ENCODE peak calls at places on chromosomes 7 and 10, in nine cellular contexts. One of them, this sample, is unnamed. For H3K27me3, the result is how much of the 10 kb centered on the place peaks cover.

GRCh38 chr10:12531305-12531738 is 182.0 kb downstream of the CAMK1D start:
- DNase-seq in colonic mucosa: peak
- DNase-seq in gastrocnemius medialis: peak
- DNase-seq in MM.1S: no peak
- DNase-seq in stomach: no peak
- DNase-seq in heart left ventricle: peak
- DNase-seq in IMR-90: peak
- DNase-seq in dorsolateral prefrontal cortex: no peak
- DNase-seq in Peyer's patch: no peak
- DNase-seq in this sample: peak

GRCh38 chr7:101915000-101915399 is 97.6 kb downstream of the CUX1 start:
- DNase-seq in colonic mucosa: no peak
- DNase-seq in gastrocnemius medialis: peak
- DNase-seq in MM.1S: no peak
- DNase-seq in stomach: no peak
- DNase-seq in heart left ventricle: peak
- DNase-seq in IMR-90: no peak
- DNase-seq in dorsolateral prefrontal cortex: peak
- DNase-seq in Peyer's patch: no peak
- DNase-seq in this sample: no peak

GRCh38 chr7:127879942-127880341 is 151.3 kb downstream of the LRRC4 start:
- DNase-seq in colonic mucosa: no peak
- DNase-seq in gastrocnemius medialis: no peak
- DNase-seq in MM.1S: no peak
- DNase-seq in stomach: no peak
- DNase-seq in heart left ventricle: no peak
- DNase-seq in IMR-90: no peak
- DNase-seq in dorsolateral prefrontal cortex: no peak
- DNase-seq in Peyer's patch: no peak
- DNase-seq in this sample: no peak

GRCh38 chr10:6014241-6014761 is 37.0 kb upstream of the IL15RA start:
- DNase-seq in colonic mucosa: peak
- DNase-seq in gastrocnemius medialis: peak
- DNase-seq in MM.1S: peak
- DNase-seq in stomach: peak
- DNase-seq in heart left ventricle: peak
- DNase-seq in IMR-90: peak
- DNase-seq in dorsolateral prefrontal cortex: peak
- DNase-seq in Peyer's patch: peak
- DNase-seq in this sample: peak

GRCh38 chr7:71716741-71717140 is 584.8 kb downstream of the GALNT17 start:
- DNase-seq in colonic mucosa: no peak
- DNase-seq in gastrocnemius medialis: no peak
- DNase-seq in MM.1S: no peak
- DNase-seq in stomach: no peak
- DNase-seq in heart left ventricle: no peak
- DNase-seq in IMR-90: no peak
- DNase-seq in dorsolateral prefrontal cortex: peak
- DNase-seq in Peyer's patch: no peak
- DNase-seq in this sample: no peak

GRCh38 chr10:98673156-98673765 is 226.5 kb upstream of the HPS1 start:
- DNase-seq in colonic mucosa: no peak
- DNase-seq in gastrocnemius medialis: no peak
- DNase-seq in MM.1S: no peak
- DNase-seq in stomach: no peak
- DNase-seq in heart left ventricle: no peak
- DNase-seq in IMR-90: no peak
- DNase-seq in dorsolateral prefrontal cortex: no peak
- DNase-seq in Peyer's patch: no peak
- DNase-seq in this sample: no peak

GRCh38 chr10:113644185-113645120 is 19.4 kb downstream of the NRAP start:
- DNase-seq in colonic mucosa: peak
- DNase-seq in gastrocnemius medialis: no peak
- DNase-seq in MM.1S: no peak
- DNase-seq in stomach: peak
- DNase-seq in heart left ventricle: no peak
- DNase-seq in IMR-90: peak
- DNase-seq in dorsolateral prefrontal cortex: no peak
- DNase-seq in Peyer's patch: no peak
- DNase-seq in this sample: no peak

GRCh38 chr7:96827701-96828100 is 118.1 kb upstream of the SEM1 start:
- DNase-seq in colonic mucosa: no peak
- DNase-seq in gastrocnemius medialis: no peak
- DNase-seq in MM.1S: no peak
- DNase-seq in stomach: no peak
- DNase-seq in heart left ventricle: no peak
- DNase-seq in IMR-90: no peak
- DNase-seq in dorsolateral prefrontal cortex: no peak
- DNase-seq in Peyer's patch: no peak
- DNase-seq in this sample: no peak

GRCh38 chr7:66571568-66571967 is 57.1 kb upstream of the KCTD7 start:
- DNase-seq in colonic mucosa: no peak
- DNase-seq in gastrocnemius medialis: no peak
- DNase-seq in MM.1S: no peak
- DNase-seq in stomach: no peak
- DNase-seq in heart left ventricle: no peak
- DNase-seq in IMR-90: no peak
- DNase-seq in dorsolateral prefrontal cortex: no peak
- DNase-seq in Peyer's patch: no peak
- DNase-seq in this sample: no peak

GRCh38 chr7:66964391-66964790 is 31.0 kb downstream of the SBDS start:
- DNase-seq in colonic mucosa: no peak
- DNase-seq in gastrocnemius medialis: no peak
- DNase-seq in MM.1S: no peak
- DNase-seq in stomach: no peak
- DNase-seq in heart left ventricle: no peak
- DNase-seq in IMR-90: peak
- DNase-seq in dorsolateral prefrontal cortex: no peak
- DNase-seq in Peyer's patch: no peak
- DNase-seq in this sample: no peak

GRCh38 chr10:73251683-73252444 is 580 bp downstream of the MRPS16 start:
- DNase-seq in colonic mucosa: peak
- DNase-seq in gastrocnemius medialis: peak
- DNase-seq in MM.1S: peak
- DNase-seq in stomach: no peak
- DNase-seq in heart left ventricle: no peak
- DNase-seq in IMR-90: no peak
- DNase-seq in dorsolateral prefrontal cortex: no peak
- DNase-seq in Peyer's patch: no peak
- DNase-seq in this sample: no peak

GRCh38 chr10:76352300-76352699 is 920.9 kb downstream of the LRMDA start:
- DNase-seq in colonic mucosa: no peak
- DNase-seq in gastrocnemius medialis: no peak
- DNase-seq in MM.1S: no peak
- DNase-seq in stomach: no peak
- DNase-seq in heart left ventricle: no peak
- DNase-seq in IMR-90: peak
- DNase-seq in dorsolateral prefrontal cortex: no peak
- DNase-seq in Peyer's patch: no peak
- DNase-seq in this sample: no peak

GRCh38 chr7:23700058-23700457 is 10.0 kb upstream of the STK31 start:
- DNase-seq in colonic mucosa: no peak
- DNase-seq in gastrocnemius medialis: no peak
- DNase-seq in MM.1S: no peak
- DNase-seq in stomach: no peak
- DNase-seq in heart left ventricle: no peak
- DNase-seq in IMR-90: no peak
- DNase-seq in dorsolateral prefrontal cortex: no peak
- DNase-seq in Peyer's patch: no peak
- DNase-seq in this sample: no peak

GRCh38 chr10:48232717-48233447 is 41.6 kb downstream of the FRMPD2 start:
- DNase-seq in colonic mucosa: no peak
- DNase-seq in gastrocnemius medialis: no peak
- DNase-seq in MM.1S: no peak
- DNase-seq in stomach: no peak
- DNase-seq in heart left ventricle: no peak
- DNase-seq in IMR-90: no peak
- DNase-seq in dorsolateral prefrontal cortex: no peak
- DNase-seq in Peyer's patch: no peak
- DNase-seq in this sample: no peak

GRCh38 chr7:2003451-2003930 is 229.3 kb downstream of the MAD1L1 start:
- DNase-seq in colonic mucosa: no peak
- DNase-seq in gastrocnemius medialis: peak
- DNase-seq in MM.1S: no peak
- DNase-seq in stomach: no peak
- DNase-seq in heart left ventricle: peak
- DNase-seq in IMR-90: no peak
- DNase-seq in dorsolateral prefrontal cortex: no peak
- DNase-seq in Peyer's patch: no peak
- DNase-seq in this sample: peak

DNA sequence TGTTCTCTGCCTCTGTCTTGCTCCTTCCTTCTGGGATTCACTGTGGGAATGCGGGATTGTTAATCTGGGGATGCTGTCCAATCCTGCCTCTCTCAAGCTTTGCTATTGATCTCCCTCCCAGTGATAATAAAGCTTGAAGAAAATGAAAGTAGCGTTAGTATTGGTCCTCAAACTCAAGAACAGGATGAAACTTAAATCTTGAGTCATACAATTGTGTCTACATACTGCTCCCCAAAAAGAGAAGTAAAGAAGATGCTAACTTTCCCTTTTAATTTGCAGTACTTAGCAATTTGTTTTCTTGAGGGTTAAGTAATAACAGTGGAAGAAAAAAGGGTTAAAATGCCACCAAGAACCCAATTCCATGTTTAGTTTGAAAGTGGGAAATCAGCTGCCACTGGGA is 13.6 kb downstream of the CFTR start:
- DNase-seq in colonic mucosa: no peak
- DNase-seq in gastrocnemius medialis: no peak
- DNase-seq in MM.1S: no peak
- DNase-seq in stomach: no peak
- DNase-seq in heart left ventricle: no peak
- DNase-seq in IMR-90: no peak
- DNase-seq in dorsolateral prefrontal cortex: no peak
- DNase-seq in Peyer's patch: no peak
- DNase-seq in this sample: no peak
- H3K27me3 ChIP-seq in colonic mucosa: under half
- H3K27me3 ChIP-seq in gastrocnemius medialis: under half
- H3K27me3 ChIP-seq in MM.1S: under half
- H3K27me3 ChIP-seq in stomach: under half
- H3K27me3 ChIP-seq in heart left ventricle: under half
- H3K27me3 ChIP-seq in IMR-90: under half
- H3K27me3 ChIP-seq in dorsolateral prefrontal cortex: under half
- H3K27me3 ChIP-seq in Peyer's patch: under half
- H3K27me3 ChIP-seq in this sample: under half

GRCh38 chr10:61628199-61628874 is 34.4 kb upstream of the CABCOCO1 start:
- DNase-seq in colonic mucosa: no peak
- DNase-seq in gastrocnemius medialis: no peak
- DNase-seq in MM.1S: no peak
- DNase-seq in stomach: no peak
- DNase-seq in heart left ventricle: no peak
- DNase-seq in IMR-90: peak
- DNase-seq in dorsolateral prefrontal cortex: no peak
- DNase-seq in Peyer's patch: no peak
- DNase-seq in this sample: no peak

GRCh38 chr10:61628875-61629513 is 33.7 kb upstream of the CABCOCO1 start:
- DNase-seq in colonic mucosa: no peak
- DNase-seq in gastrocnemius medialis: no peak
- DNase-seq in MM.1S: no peak
- DNase-seq in stomach: no peak
- DNase-seq in heart left ventricle: no peak
- DNase-seq in IMR-90: peak
- DNase-seq in dorsolateral prefrontal cortex: no peak
- DNase-seq in Peyer's patch: no peak
- DNase-seq in this sample: no peak

GRCh38 chr10:61626209-61626608 is 36.5 kb upstream of the CABCOCO1 start:
- DNase-seq in colonic mucosa: no peak
- DNase-seq in gastrocnemius medialis: no peak
- DNase-seq in MM.1S: no peak
- DNase-seq in stomach: no peak
- DNase-seq in heart left ventricle: no peak
- DNase-seq in IMR-90: no peak
- DNase-seq in dorsolateral prefrontal cortex: no peak
- DNase-seq in Peyer's patch: no peak
- DNase-seq in this sample: no peak

GRCh38 chr10:61629594-61629993 is 33.1 kb upstream of the CABCOCO1 start:
- DNase-seq in colonic mucosa: no peak
- DNase-seq in gastrocnemius medialis: no peak
- DNase-seq in MM.1S: no peak
- DNase-seq in stomach: no peak
- DNase-seq in heart left ventricle: no peak
- DNase-seq in IMR-90: no peak
- DNase-seq in dorsolateral prefrontal cortex: no peak
- DNase-seq in Peyer's patch: no peak
- DNase-seq in this sample: no peak

DNA sequence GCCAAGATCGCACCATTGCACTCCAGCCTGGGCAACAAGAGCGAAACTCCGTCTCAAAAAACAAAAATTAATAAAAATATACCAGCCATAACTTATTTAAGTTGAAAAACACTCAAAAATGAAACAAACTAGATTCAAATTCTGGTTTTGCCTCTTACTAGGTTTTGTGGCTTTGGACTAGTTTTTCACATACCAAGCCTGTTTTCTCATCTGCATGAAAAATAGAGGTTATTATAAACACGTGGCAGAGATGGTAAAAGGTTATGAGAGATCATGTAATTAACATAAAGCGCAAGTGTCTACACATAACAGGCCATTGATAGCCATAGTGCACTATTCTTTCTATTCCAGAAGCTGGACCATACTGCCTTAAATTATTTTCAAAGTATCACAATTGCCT is 35.5 kb upstream of the CABCOCO1 start:
- DNase-seq in colonic mucosa: no peak
- DNase-seq in gastrocnemius medialis: no peak
- DNase-seq in MM.1S: no peak
- DNase-seq in stomach: no peak
- DNase-seq in heart left ventricle: no peak
- DNase-seq in IMR-90: peak
- DNase-seq in dorsolateral prefrontal cortex: no peak
- DNase-seq in Peyer's patch: no peak
- DNase-seq in this sample: no peak
- TF ChIP-seq CTCF in colonic mucosa: no peak
- TF ChIP-seq CTCF in gastrocnemius medialis: no peak
- TF ChIP-seq CTCF in MM.1S: no peak
- TF ChIP-seq CTCF in stomach: no peak
- TF ChIP-seq CTCF in heart left ventricle: no peak
- TF ChIP-seq CTCF in IMR-90: no peak
- TF ChIP-seq CTCF in dorsolateral prefrontal cortex: no peak
- TF ChIP-seq CTCF in Peyer's patch: no peak
- TF ChIP-seq CTCF in this sample: no peak

GRCh38 chr10:93622942-93623341 is 10.6 kb downstream of the PDE6C start:
- DNase-seq in colonic mucosa: no peak
- DNase-seq in gastrocnemius medialis: no peak
- DNase-seq in MM.1S: no peak
- DNase-seq in stomach: no peak
- DNase-seq in heart left ventricle: no peak
- DNase-seq in IMR-90: no peak
- DNase-seq in dorsolateral prefrontal cortex: no peak
- DNase-seq in Peyer's patch: no peak
- DNase-seq in this sample: no peak
- H3K27me3 ChIP-seq in colonic mucosa: under half
- H3K27me3 ChIP-seq in gastrocnemius medialis: under half
- H3K27me3 ChIP-seq in MM.1S: under half
- H3K27me3 ChIP-seq in stomach: under half
- H3K27me3 ChIP-seq in heart left ventricle: under half
- H3K27me3 ChIP-seq in IMR-90: under half
- H3K27me3 ChIP-seq in dorsolateral prefrontal cortex: under half
- H3K27me3 ChIP-seq in Peyer's patch: under half
- H3K27me3 ChIP-seq in this sample: under half

DNA sequence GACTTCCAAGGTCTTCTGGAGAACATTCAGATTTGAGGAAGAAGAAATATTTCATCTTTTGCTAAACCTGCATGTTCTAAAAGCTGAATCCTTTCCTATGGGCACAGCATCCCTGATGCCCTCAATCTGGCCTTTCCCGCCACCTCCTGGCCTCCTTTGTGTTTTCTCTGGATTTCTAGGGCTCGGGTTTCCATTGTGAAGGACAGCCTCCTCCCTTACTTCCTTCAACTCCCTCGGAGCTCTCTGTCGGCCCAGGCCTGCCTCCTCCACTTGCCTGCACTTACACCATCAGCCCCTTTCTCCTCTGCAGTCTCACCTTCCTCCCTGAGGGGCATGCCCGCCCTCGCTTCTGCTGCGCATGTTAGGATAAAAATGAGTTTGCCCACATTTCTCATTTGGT is 75.4 kb downstream of the WIPF3 start:
- DNase-seq in colonic mucosa: no peak
- DNase-seq in gastrocnemius medialis: no peak
- DNase-seq in MM.1S: no peak
- DNase-seq in stomach: no peak
- DNase-seq in heart left ventricle: no peak
- DNase-seq in IMR-90: no peak
- DNase-seq in dorsolateral prefrontal cortex: no peak
- DNase-seq in Peyer's patch: no peak
- DNase-seq in this sample: peak
- TF ChIP-seq CTCF in colonic mucosa: no peak
- TF ChIP-seq CTCF in gastrocnemius medialis: no peak
- TF ChIP-seq CTCF in MM.1S: no peak
- TF ChIP-seq CTCF in stomach: no peak
- TF ChIP-seq CTCF in heart left ventricle: no peak
- TF ChIP-seq CTCF in IMR-90: no peak
- TF ChIP-seq CTCF in dorsolateral prefrontal cortex: no peak
- TF ChIP-seq CTCF in Peyer's patch: no peak
- TF ChIP-seq CTCF in this sample: peak